ENCODE peak calls at places on chromosomes 16 and 17, in four cellular contexts. W, O, X and Y are unnamed samples.
A peak's percentile ranks its signal among the peaks of the same experiment; 100 is the strongest.

GRCh38 chr17:80214878-80215210 is 5.3 kb downstream of the SGSH start:
- DNase-seq in W (no peak), O (no peak), X (no peak), Y (no peak)

GRCh38 chr17:75325348-75325747 is 36.1 kb upstream of the SLC25A19 start:
- DNase-seq in W (no peak), O (no peak), X (no peak), Y (no peak)

GRCh38 chr17:62781356-62781755 is 26.8 kb downstream of the MARCHF10 start:
- DNase-seq in W (no peak), O (no peak), X (peak; percentile 57), Y (peak; percentile 64)

GRCh38 chr16:57775661-57776469 is 26.4 kb downstream of the KIFC3 start:
- DNase-seq in W (no peak), O (no peak), X (no peak), Y (no peak)

GRCh38 chr17:36661047-36661666 is 59.8 kb downstream of the MRM1 start:
- DNase-seq in W (no peak), O (peak; percentile 18), X (no peak), Y (no peak)

GRCh38 chr16:17302620-17303019 is 168.1 kb downstream of the XYLT1 start:
- DNase-seq in W (no peak), O (no peak), X (no peak), Y (peak; percentile 31)

GRCh38 chr16:50699345-50700159 is 6.1 kb downstream of the NOD2 start:
- DNase-seq in W (no peak), O (no peak), X (peak; percentile 12), Y (peak; percentile 75)

GRCh38 chr16:87201052-87201451 is 116.1 kb downstream of the C16orf95 start:
- DNase-seq in W (no peak), O (no peak), X (peak; percentile 99), Y (peak; percentile 99)

GRCh38 chr17:14305785-14306496 is 5.1 kb downstream of the HS3ST3B1 start:
- DNase-seq in W (no peak), O (no peak), X (no peak), Y (peak; percentile 27)

GRCh38 chr17:40113110-40113960 is 8.4 kb upstream of the MSL1 start:
- DNase-seq in W (peak; percentile 97), O (peak; percentile 84), X (peak; percentile 95), Y (peak; percentile 97)

GRCh38 chr17:69723316-69723715 is 308.8 kb downstream of the MAP2K6 start:
- DNase-seq in W (no peak), O (no peak), X (no peak), Y (no peak)

GRCh38 chr16:9112844-9113186 is 21.4 kb downstream of the HAPSTR1 start:
- DNase-seq in W (no peak), O (no peak), X (no peak), Y (no peak)
- H3K4me1 ChIP-seq in W (peaks cover 19% of the 10 kb centered on the region), O (peaks cover 15% of the 10 kb centered on the region), X (peaks cover 24% of the 10 kb centered on the region), Y (peaks cover 71% of the 10 kb centered on the region)

DNA sequence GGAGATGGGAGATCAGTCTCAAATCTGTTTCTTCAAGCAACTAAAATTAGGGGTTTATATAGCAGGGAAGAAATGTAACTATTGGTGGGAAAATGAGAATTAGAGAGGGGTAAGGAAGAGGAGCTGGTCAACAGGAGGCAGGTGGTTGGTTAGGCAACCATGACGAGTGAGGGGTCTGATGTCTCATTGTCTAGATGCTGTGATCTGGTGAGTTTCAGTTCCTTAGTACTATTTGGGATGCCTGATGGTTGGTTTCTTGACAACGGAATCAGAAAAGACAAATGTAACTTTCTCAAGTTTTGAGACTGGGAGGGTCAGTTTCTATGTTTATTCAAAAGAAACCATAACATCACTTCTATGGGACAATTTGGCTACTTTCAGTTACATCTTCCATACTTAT is 415.3 kb upstream of the C16orf82 start:
- DNase-seq in W (peak; percentile 94), O (no peak), X (no peak), Y (no peak)
- H2AFZ ChIP-seq in W (peak overlapping the region; percentile 75), O (no peak overlapping the region), X (no peak overlapping the region), Y (no peak overlapping the region)

DNA sequence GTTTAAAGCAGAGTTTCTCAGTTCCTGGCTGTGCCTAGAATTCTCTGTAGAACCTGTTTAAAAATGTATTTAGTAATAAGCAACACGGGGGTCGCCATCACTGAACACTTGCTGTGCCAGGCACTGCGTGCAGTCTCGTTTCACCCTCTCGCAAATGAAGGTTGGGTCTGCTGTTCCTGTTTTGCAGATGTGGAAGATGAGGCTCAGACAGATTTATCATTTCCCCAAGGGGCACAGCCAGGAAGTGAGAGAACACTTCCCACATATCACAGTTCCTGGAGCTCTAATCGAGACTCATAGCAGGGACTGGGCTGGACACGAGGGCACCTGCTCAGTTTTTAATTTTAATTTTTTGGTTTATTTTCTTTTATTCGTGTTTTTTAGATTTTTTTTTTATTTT is 122.7 kb downstream of the ABCC6 start:
- DNase-seq in W (peak; percentile 84), O (no peak), X (no peak), Y (no peak)
- H3K4me1 ChIP-seq in W (peaks cover 100% of the 10 kb centered on the region), O (no peaks in the 10 kb centered on the region), X (peaks cover 13% of the 10 kb centered on the region), Y (peaks cover 12% of the 10 kb centered on the region)

GRCh38 chr16:25256821-25257503 is 683 bp downstream of the ZKSCAN2 start:
- DNase-seq in W (peak; percentile 34), O (peak; percentile 39), X (peak; percentile 15), Y (peak; percentile 46)
- H2AFZ ChIP-seq in W (peak overlapping the region; percentile 76), O (peak overlapping the region; percentile 67), X (peak overlapping the region; percentile 99), Y (peak overlapping the region; percentile 92)

GRCh38 chr17:78272914-78273258 is 41.5 kb downstream of the TMEM235 start:
- DNase-seq in W (no peak), O (no peak), X (no peak), Y (no peak)

GRCh38 chr17:78273813-78274212 is 42.4 kb downstream of the TMEM235 start:
- DNase-seq in W (no peak), O (no peak), X (no peak), Y (no peak)

GRCh38 chr17:78271419-78272160 is 40.2 kb downstream of the TMEM235 start:
- DNase-seq in W (no peak), O (peak; percentile 70), X (no peak), Y (no peak)

GRCh38 chr17:78269893-78270490 is 38.6 kb downstream of the TMEM235 start:
- DNase-seq in W (no peak), O (no peak), X (no peak), Y (no peak)

GRCh38 chr17:78272181-78272913 is 40.9 kb downstream of the TMEM235 start:
- DNase-seq in W (peak; percentile 64), O (peak; percentile 78), X (peak; percentile 90), Y (no peak)
- H3K4me1 ChIP-seq in W (peaks cover 40% of the 10 kb centered on the region), O (peaks cover 61% of the 10 kb centered on the region), X (peaks cover 13% of the 10 kb centered on the region), Y (no peaks in the 10 kb centered on the region)